ENCODE peak calls at places on chromosomes 16 and 17, in eight cellular contexts. T, E, Z, R, G, B, F and L are unnamed samples.

GRCh38 chr17:76702941-76703637 is 7.7 kb downstream of the MXRA7 start:
- DNase-seq in R (no peak), F (no peak), T (no peak), G (no peak), Z (no peak), B (no peak), E (no peak), L (no peak)

GRCh38 chr17:28901866-28902818 is 737 bp downstream of the DHRS13 start:
- DNase-seq in B (no peak), R (no peak), F (no peak), E (peak), G (peak), T (peak), Z (peak), L (peak)

GRCh38 chr16:74738134-74738541 is 36.5 kb downstream of the FA2H start:
- DNase-seq in R (no peak), G (peak), Z (no peak), E (peak), T (no peak), B (no peak), F (no peak), L (no peak)

GRCh38 chr17:6420173-6420641 is 14.7 kb downstream of the AIPL1 start:
- DNase-seq in G (peak), E (peak), Z (no peak), B (no peak), R (no peak), T (no peak), F (no peak), L (no peak)

GRCh38 chr16:85554791-85555548 is 58.2 kb upstream of the GSE1 start:
- DNase-seq in T (peak), Z (peak), F (peak), B (peak), R (no peak), E (peak), G (peak), L (peak)

GRCh38 chr17:47735536-47736011 is 2.5 kb downstream of the TBX21 start:
- DNase-seq in G (no peak), E (no peak), T (no peak), B (peak), R (peak), F (no peak), Z (no peak), L (peak)

GRCh38 chr17:17789828-17790672 is 46.7 kb downstream of the SREBF1 start:
- DNase-seq in Z (no peak), E (no peak), R (no peak), G (no peak), B (no peak), F (no peak), T (no peak), L (no peak)

GRCh38 chr17:48123776-48124388 is 16.3 kb downstream of the SNX11 start:
- DNase-seq in E (no peak), B (no peak), R (no peak), G (no peak), T (no peak), F (no peak), Z (no peak), L (no peak)

GRCh38 chr17:75546181-75546580 is 20.7 kb downstream of the LLGL2 start:
- DNase-seq in E (no peak), T (no peak), F (no peak), G (no peak), R (no peak), B (no peak), Z (no peak), L (no peak)

GRCh38 chr16:62540496-62540895 is 504.3 kb upstream of the CDH8 start:
- DNase-seq in F (no peak), Z (no peak), R (no peak), B (no peak), G (no peak), E (no peak), T (no peak), L (no peak)

GRCh38 chr16:10868562-10869469 is 8.2 kb upstream of the CIITA start:
- DNase-seq in G (no peak), B (peak), E (no peak), F (no peak), R (no peak), Z (peak), T (peak), L (peak)

GRCh38 chr17:78342438-78343098 is 17.3 kb downstream of the SOCS3 start:
- DNase-seq in G (peak), F (peak), Z (peak), T (no peak), B (no peak), R (no peak), E (peak), L (peak)

GRCh38 chr16:895371-895770 is 75.4 kb downstream of the LMF1 start:
- DNase-seq in E (no peak), Z (no peak), G (no peak), R (no peak), B (no peak), T (no peak), F (no peak), L (no peak)

GRCh38 chr16:72793716-72794115 is 254.2 kb downstream of the ZFHX3 start:
- DNase-seq in T (no peak), B (no peak), Z (no peak), E (no peak), G (no peak), F (no peak), R (no peak), L (no peak)

GRCh38 chr17:31412511-31412910 is 21.0 kb downstream of the RAB11FIP4 start:
- DNase-seq in Z (no peak), F (no peak), B (no peak), R (no peak), T (no peak), E (no peak), G (no peak), L (no peak)

GRCh38 chr17:5793899-5794298 is 209.6 kb upstream of the NLRP1 start:
- DNase-seq in G (peak), B (no peak), F (no peak), T (no peak), E (no peak), Z (no peak), R (no peak), L (no peak)

GRCh38 chr17:2849327-2849670 is 53.1 kb downstream of the RAP1GAP2 start:
- DNase-seq in T (no peak), F (no peak), Z (no peak), G (no peak), E (no peak), R (no peak), B (no peak), L (no peak)

GRCh38 chr17:19301274-19301946 is 61.1 kb downstream of the B9D1 start:
- DNase-seq in F (no peak), Z (no peak), G (no peak), B (peak), R (no peak), T (no peak), E (no peak), L (no peak)

GRCh38 chr16:23206986-23207385 is 24.4 kb downstream of the SCNN1G start:
- DNase-seq in Z (no peak), R (no peak), T (no peak), F (no peak), E (no peak), G (no peak), B (no peak), L (no peak)

GRCh38 chr17:77738666-77739531 is 219.6 kb upstream of the TNRC6C start:
- DNase-seq in E (no peak), G (no peak), Z (no peak), T (no peak), F (no peak), R (peak), B (no peak), L (no peak)

GRCh38 chr16:21158208-21159110 is at the start of gene LDAF1:
- DNase-seq in B (peak), G (peak), T (peak), Z (peak), F (peak), E (peak), R (peak), L (peak)

GRCh38 chr17:58082341-58082869 is 814 bp upstream of the DYNLL2 start:
- DNase-seq in F (no peak), Z (no peak), R (no peak), G (no peak), T (peak), E (no peak), B (no peak), L (no peak)

GRCh38 chr17:43611230-43611969 is 50.3 kb downstream of the MEOX1 start:
- DNase-seq in E (peak), R (no peak), B (no peak), Z (no peak), T (peak), F (no peak), G (no peak), L (no peak)

GRCh38 chr17:55513885-55514590 is 2.8 kb upstream of the SMIM36 start:
- DNase-seq in F (peak), B (peak), T (peak), R (no peak), G (peak), E (peak), Z (peak), L (peak)

GRCh38 chr17:41959336-41960095 is 7.1 kb upstream of the CNP start:
- DNase-seq in R (no peak), G (peak), B (peak), Z (no peak), E (peak), T (peak), F (peak), L (no peak)

GRCh38 chr17:73644145-73645049 is at the start of gene SDK2:
- DNase-seq in R (no peak), B (peak), E (peak), T (no peak), F (no peak), G (peak), Z (no peak), L (peak)

GRCh38 chr17:32020943-32021617 is 13.9 kb downstream of the LRRC37B start:
- DNase-seq in T (no peak), G (no peak), F (no peak), R (no peak), E (no peak), B (no peak), Z (no peak), L (no peak)

GRCh38 chr16:11327277-11328171 is 17.7 kb upstream of the RMI2 start:
- DNase-seq in B (no peak), F (no peak), E (no peak), R (no peak), G (no peak), Z (no peak), T (peak), L (peak)

GRCh38 chr16:9566099-9566498 is 474.7 kb downstream of the HAPSTR1 start:
- DNase-seq in F (no peak), Z (no peak), G (no peak), R (no peak), T (no peak), E (no peak), B (no peak), L (no peak)

GRCh38 chr16:77732241-77732946 is 10.1 kb downstream of the NUDT7 start:
- DNase-seq in Z (no peak), R (no peak), T (no peak), F (peak), G (no peak), B (no peak), E (no peak), L (no peak)

GRCh38 chr16:89687092-89687940 is 827 bp downstream of the CDK10 start:
- DNase-seq in R (peak), F (peak), B (peak), Z (peak), G (peak), T (peak), E (peak), L (peak)

GRCh38 chr17:73695035-73695738 is 50.9 kb upstream of the SDK2 start:
- DNase-seq in G (no peak), B (no peak), R (peak), Z (no peak), E (no peak), T (no peak), F (no peak), L (no peak)

GRCh38 chr16:14369734-14370598 is 260.1 kb downstream of the PARN start:
- DNase-seq in G (no peak), Z (no peak), B (no peak), T (no peak), R (no peak), E (no peak), F (no peak), L (no peak)

GRCh38 chr16:9176547-9177418 is 85.3 kb downstream of the HAPSTR1 start:
- DNase-seq in T (no peak), R (no peak), B (no peak), G (no peak), F (no peak), E (no peak), Z (no peak), L (no peak)

GRCh38 chr17:27559996-27560481 is 70.9 kb upstream of the LGALS9 start:
- DNase-seq in E (peak), F (peak), R (no peak), G (peak), B (no peak), T (no peak), Z (peak), L (no peak)

GRCh38 chr16:89565506-89566372 is 5.3 kb downstream of the RPL13 start:
- DNase-seq in Z (peak), B (peak), F (peak), R (no peak), E (peak), T (peak), G (peak), L (no peak)

GRCh38 chr17:77371117-77371887 is 230.5 kb downstream of the SEC14L1 start:
- DNase-seq in T (no peak), F (peak), Z (no peak), R (no peak), E (no peak), B (no peak), G (no peak), L (no peak)

GRCh38 chr17:29124931-29125270 is 55.3 kb downstream of the MYO18A start:
- DNase-seq in R (no peak), G (peak), E (no peak), T (no peak), Z (peak), F (no peak), B (peak), L (no peak)

GRCh38 chr17:8060274-8060673 is 21.4 kb downstream of the ALOX15B start:
- DNase-seq in Z (no peak), R (peak), T (peak), G (peak), E (peak), F (peak), B (no peak), L (peak)

GRCh38 chr16:81450783-81451491 is 6.3 kb downstream of the CMIP start:
- DNase-seq in B (no peak), R (no peak), E (no peak), Z (no peak), F (no peak), T (no peak), G (no peak), L (no peak)
- TF ChIP-seq CTCF in B (no peak), R (peak), E (no peak), Z (no peak), F (peak), T (peak), G (no peak), L (no peak)

DNA sequence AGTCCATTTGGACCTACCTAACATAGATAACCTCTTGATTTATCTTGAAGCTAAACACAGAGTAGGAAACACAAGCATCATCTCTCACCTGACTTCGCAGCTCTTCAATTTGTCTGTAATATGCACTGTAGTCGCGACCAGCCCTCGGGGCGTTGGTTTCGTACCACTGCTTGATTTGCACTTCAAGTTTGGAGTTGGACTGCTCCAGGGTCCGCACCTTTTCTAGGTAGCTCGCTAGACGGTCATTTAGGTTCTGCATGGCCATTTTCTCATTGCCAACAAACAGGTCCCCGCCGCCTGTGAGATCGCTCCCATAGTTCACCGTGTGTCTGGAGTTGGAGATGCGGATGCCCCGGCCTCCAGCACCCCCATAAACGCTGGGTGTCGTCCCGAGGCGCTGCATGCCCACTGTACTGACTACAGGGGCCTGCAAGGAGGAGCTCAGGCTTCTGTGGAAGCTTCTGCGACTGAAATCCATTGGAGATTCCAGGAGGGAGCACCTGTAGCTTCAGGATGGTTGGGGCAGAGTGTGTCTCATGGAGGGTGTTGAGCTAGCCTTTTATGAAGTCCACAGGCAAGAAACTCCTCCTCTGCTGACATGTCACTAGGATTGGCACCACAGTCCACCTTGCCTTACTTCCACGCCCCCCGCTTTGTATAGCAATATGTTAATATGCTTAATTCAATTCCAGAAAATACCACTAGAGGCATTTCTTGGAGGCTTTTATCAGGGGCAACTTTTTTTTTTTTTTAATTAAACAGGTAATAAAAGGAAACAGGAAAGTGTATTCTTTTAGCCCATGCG is at the start of gene KRT20:
- DNase-seq in Z (no peak), F (no peak), E (no peak), B (no peak), T (peak), G (no peak), R (no peak), L (no peak)
- TF ChIP-seq CTCF in Z (no peak), F (peak), E (peak), B (no peak), T (peak), G (peak), R (peak), L (no peak)

GRCh38 chr17:81345211-81346089 is 49.8 kb upstream of the BAHCC1 start:
- DNase-seq in R (peak), Z (peak), F (peak), T (peak), B (peak), G (peak), E (peak), L (peak)
- TF ChIP-seq CTCF in R (peak), Z (no peak), F (peak), T (no peak), B (peak), G (peak), E (peak), L (no peak)

DNA sequence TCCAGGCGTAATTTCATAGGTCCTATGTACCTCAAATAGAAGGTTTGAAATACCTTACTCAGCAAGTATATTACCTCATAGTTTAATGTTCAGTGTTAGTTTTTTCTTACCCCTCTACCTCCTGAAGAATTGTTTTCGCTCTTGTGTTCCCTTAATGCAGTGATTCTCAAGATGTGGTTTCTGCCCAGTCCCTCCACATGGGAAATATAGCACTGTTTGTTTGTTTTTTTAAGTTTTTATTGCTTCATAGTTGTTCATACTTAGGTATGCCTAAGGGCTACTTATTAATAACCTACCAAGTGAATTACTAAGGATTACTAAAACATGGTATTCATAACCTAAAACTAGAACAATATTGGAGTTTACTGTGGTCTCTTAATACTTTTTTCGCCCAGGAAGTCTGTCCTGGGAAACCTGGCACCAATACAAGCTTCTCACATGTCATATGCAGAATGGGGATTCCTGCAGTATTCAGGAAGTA is 5.0 kb downstream of the RSPRY1 start:
- DNase-seq in F (peak), G (no peak), Z (no peak), T (no peak), B (no peak), E (no peak), R (no peak), L (no peak)
- TF ChIP-seq CTCF in F (no peak), G (no peak), Z (no peak), T (no peak), B (no peak), E (no peak), R (no peak), L (no peak)

GRCh38 chr16:82865412-82865811 is 238.6 kb downstream of the CDH13 start:
- DNase-seq in E (no peak), F (no peak), Z (no peak), B (no peak), R (no peak), G (no peak), T (no peak), L (no peak)

GRCh38 chr16:82864332-82865040 is 237.7 kb downstream of the CDH13 start:
- DNase-seq in B (no peak), Z (no peak), T (no peak), R (no peak), G (no peak), F (no peak), E (no peak), L (no peak)

GRCh38 chr16:82862057-82862456 is 235.3 kb downstream of the CDH13 start:
- DNase-seq in B (no peak), E (no peak), T (no peak), F (no peak), G (no peak), R (no peak), Z (no peak), L (no peak)

GRCh38 chr16:82867425-82867824 is 240.7 kb downstream of the CDH13 start:
- DNase-seq in G (no peak), T (no peak), R (no peak), F (no peak), E (no peak), B (no peak), Z (no peak), L (no peak)
- TF ChIP-seq CTCF in G (no peak), T (no peak), R (no peak), F (no peak), E (no peak), B (no peak), Z (no peak), L (no peak)

GRCh38 chr17:39239640-39240314 is 14.0 kb upstream of the STAC2 start:
- DNase-seq in R (no peak), T (peak), G (peak), Z (peak), B (peak), E (peak), F (no peak), L (peak)
- TF ChIP-seq CTCF in R (peak), T (peak), G (peak), Z (peak), B (peak), E (peak), F (peak), L (peak)

GRCh38 chr16:81900014-81900413 is 111.3 kb downstream of the SDR42E1 start:
- DNase-seq in R (no peak), F (no peak), T (no peak), G (no peak), E (no peak), Z (no peak), B (no peak), L (no peak)
- TF ChIP-seq CTCF in R (no peak), F (no peak), T (no peak), G (no peak), E (no peak), Z (no peak), B (no peak), L (no peak)

GRCh38 chr16:30969246-30969842 is 11.8 kb downstream of the SETD1A start:
- DNase-seq in F (no peak), Z (no peak), E (no peak), R (no peak), T (no peak), B (no peak), G (no peak), L (no peak)

GRCh38 chr16:30971298-30971697 is 13.7 kb upstream of the HSD3B7 start:
- DNase-seq in T (no peak), G (no peak), B (no peak), E (no peak), Z (no peak), F (no peak), R (no peak), L (no peak)

GRCh38 chr16:30976486-30976885 is 8.5 kb upstream of the HSD3B7 start:
- DNase-seq in B (no peak), T (no peak), F (no peak), R (no peak), G (no peak), Z (no peak), E (no peak), L (no peak)

GRCh38 chr16:30974348-30974747 is 10.7 kb upstream of the HSD3B7 start:
- DNase-seq in B (no peak), E (no peak), G (no peak), F (no peak), Z (no peak), R (no peak), T (no peak), L (no peak)

DNA sequence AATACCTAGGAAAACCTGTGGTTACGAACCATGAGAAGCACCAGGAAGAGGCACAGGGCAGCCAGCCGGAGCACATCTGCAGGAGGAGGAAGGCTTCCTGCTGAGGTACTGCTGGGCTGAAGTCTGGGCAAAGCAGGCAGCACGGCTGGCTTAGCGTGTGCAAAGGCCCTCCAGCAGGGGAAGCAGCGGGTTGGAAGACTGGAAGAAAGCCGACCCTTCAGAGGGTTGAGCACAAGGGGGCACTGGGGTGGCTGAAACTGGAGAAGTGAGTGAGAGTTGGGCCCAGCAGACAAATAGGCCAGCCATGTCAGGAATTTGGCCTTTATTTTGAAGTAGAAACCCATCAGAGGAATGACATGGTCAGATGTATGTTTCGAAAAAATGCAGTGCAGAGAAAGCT is 12.1 kb upstream of the HSD3B7 start:
- DNase-seq in R (no peak), B (no peak), Z (no peak), G (no peak), E (peak), F (no peak), T (no peak), L (no peak)
- TF ChIP-seq CTCF in R (peak), B (no peak), Z (no peak), G (no peak), E (no peak), F (peak), T (no peak), L (peak)